ENCODE peak calls at places on chromosomes 12 and 14, in eight cellular contexts. One of them, this sample, is unnamed.

GRCh38 chr12:53179694-53180269 is 740 bp upstream of the ZNF740 start:
- DNase-seq in astrocyte of the cerebellum: no peak
- DNase-seq in effector CD4-positive, alpha-beta T cell: no peak
- DNase-seq in fibroblast of the aortic adventitia: no peak
- DNase-seq in left lobe of liver: no peak
- DNase-seq in stimulated activated CD8-positive, alpha-beta memory T cell treated with anti-CD3 and anti-CD28 coated beads, Interleukin-2, amount 100 ng/mL, for 48 hours: no peak
- DNase-seq in cardiac fibroblast: no peak
- DNase-seq in LoVo: no peak
- DNase-seq in this sample: peak

GRCh38 chr14:31122921-31123320 is 84.7 kb downstream of the HECTD1 start:
- DNase-seq in astrocyte of the cerebellum: no peak
- DNase-seq in effector CD4-positive, alpha-beta T cell: no peak
- DNase-seq in fibroblast of the aortic adventitia: no peak
- DNase-seq in left lobe of liver: no peak
- DNase-seq in stimulated activated CD8-positive, alpha-beta memory T cell treated with anti-CD3 and anti-CD28 coated beads, Interleukin-2, amount 100 ng/mL, for 48 hours: no peak
- DNase-seq in cardiac fibroblast: no peak
- DNase-seq in LoVo: no peak
- DNase-seq in this sample: no peak

GRCh38 chr12:107847430-107847829 is 72.9 kb downstream of the ASCL4 start:
- DNase-seq in astrocyte of the cerebellum: no peak
- DNase-seq in effector CD4-positive, alpha-beta T cell: no peak
- DNase-seq in fibroblast of the aortic adventitia: peak
- DNase-seq in left lobe of liver: no peak
- DNase-seq in stimulated activated CD8-positive, alpha-beta memory T cell treated with anti-CD3 and anti-CD28 coated beads, Interleukin-2, amount 100 ng/mL, for 48 hours: no peak
- DNase-seq in cardiac fibroblast: no peak
- DNase-seq in LoVo: no peak
- DNase-seq in this sample: no peak

GRCh38 chr14:104594310-104595046 is 10.1 kb downstream of the TMEM179 start:
- DNase-seq in astrocyte of the cerebellum: no peak
- DNase-seq in effector CD4-positive, alpha-beta T cell: no peak
- DNase-seq in fibroblast of the aortic adventitia: no peak
- DNase-seq in left lobe of liver: no peak
- DNase-seq in stimulated activated CD8-positive, alpha-beta memory T cell treated with anti-CD3 and anti-CD28 coated beads, Interleukin-2, amount 100 ng/mL, for 48 hours: no peak
- DNase-seq in cardiac fibroblast: no peak
- DNase-seq in LoVo: no peak
- DNase-seq in this sample: no peak

GRCh38 chr12:66405395-66405794 is 103.1 kb downstream of the HELB start:
- DNase-seq in astrocyte of the cerebellum: no peak
- DNase-seq in effector CD4-positive, alpha-beta T cell: no peak
- DNase-seq in fibroblast of the aortic adventitia: peak
- DNase-seq in left lobe of liver: no peak
- DNase-seq in stimulated activated CD8-positive, alpha-beta memory T cell treated with anti-CD3 and anti-CD28 coated beads, Interleukin-2, amount 100 ng/mL, for 48 hours: no peak
- DNase-seq in cardiac fibroblast: peak
- DNase-seq in LoVo: no peak
- DNase-seq in this sample: no peak

GRCh38 chr12:122862872-122863701 is 27.8 kb downstream of the HIP1R start:
- DNase-seq in astrocyte of the cerebellum: no peak
- DNase-seq in effector CD4-positive, alpha-beta T cell: no peak
- DNase-seq in fibroblast of the aortic adventitia: no peak
- DNase-seq in left lobe of liver: peak
- DNase-seq in stimulated activated CD8-positive, alpha-beta memory T cell treated with anti-CD3 and anti-CD28 coated beads, Interleukin-2, amount 100 ng/mL, for 48 hours: no peak
- DNase-seq in cardiac fibroblast: no peak
- DNase-seq in LoVo: peak
- DNase-seq in this sample: no peak

GRCh38 chr14:102930138-102930752 is 7.8 kb downstream of the AMN start:
- DNase-seq in astrocyte of the cerebellum: no peak
- DNase-seq in effector CD4-positive, alpha-beta T cell: no peak
- DNase-seq in fibroblast of the aortic adventitia: no peak
- DNase-seq in left lobe of liver: no peak
- DNase-seq in stimulated activated CD8-positive, alpha-beta memory T cell treated with anti-CD3 and anti-CD28 coated beads, Interleukin-2, amount 100 ng/mL, for 48 hours: no peak
- DNase-seq in cardiac fibroblast: no peak
- DNase-seq in LoVo: no peak
- DNase-seq in this sample: no peak

GRCh38 chr12:93802698-93803097 is 125.5 kb downstream of the CRADD start:
- DNase-seq in astrocyte of the cerebellum: no peak
- DNase-seq in effector CD4-positive, alpha-beta T cell: no peak
- DNase-seq in fibroblast of the aortic adventitia: peak
- DNase-seq in left lobe of liver: no peak
- DNase-seq in stimulated activated CD8-positive, alpha-beta memory T cell treated with anti-CD3 and anti-CD28 coated beads, Interleukin-2, amount 100 ng/mL, for 48 hours: no peak
- DNase-seq in cardiac fibroblast: peak
- DNase-seq in LoVo: no peak
- DNase-seq in this sample: no peak

GRCh38 chr12:57027011-57027804 is 10.9 kb upstream of the TAC3 start:
- DNase-seq in astrocyte of the cerebellum: no peak
- DNase-seq in effector CD4-positive, alpha-beta T cell: no peak
- DNase-seq in fibroblast of the aortic adventitia: no peak
- DNase-seq in left lobe of liver: no peak
- DNase-seq in stimulated activated CD8-positive, alpha-beta memory T cell treated with anti-CD3 and anti-CD28 coated beads, Interleukin-2, amount 100 ng/mL, for 48 hours: no peak
- DNase-seq in cardiac fibroblast: no peak
- DNase-seq in LoVo: no peak
- DNase-seq in this sample: no peak

GRCh38 chr14:91129261-91129660 is 15.4 kb downstream of the DGLUCY start:
- DNase-seq in astrocyte of the cerebellum: no peak
- DNase-seq in effector CD4-positive, alpha-beta T cell: no peak
- DNase-seq in fibroblast of the aortic adventitia: no peak
- DNase-seq in left lobe of liver: no peak
- DNase-seq in stimulated activated CD8-positive, alpha-beta memory T cell treated with anti-CD3 and anti-CD28 coated beads, Interleukin-2, amount 100 ng/mL, for 48 hours: no peak
- DNase-seq in cardiac fibroblast: no peak
- DNase-seq in LoVo: no peak
- DNase-seq in this sample: no peak

GRCh38 chr14:90849787-90850444 is 33.7 kb upstream of the TTC7B start:
- DNase-seq in astrocyte of the cerebellum: no peak
- DNase-seq in effector CD4-positive, alpha-beta T cell: no peak
- DNase-seq in fibroblast of the aortic adventitia: no peak
- DNase-seq in left lobe of liver: no peak
- DNase-seq in stimulated activated CD8-positive, alpha-beta memory T cell treated with anti-CD3 and anti-CD28 coated beads, Interleukin-2, amount 100 ng/mL, for 48 hours: no peak
- DNase-seq in cardiac fibroblast: no peak
- DNase-seq in LoVo: no peak
- DNase-seq in this sample: no peak

GRCh38 chr12:29741342-29742241 is 42.1 kb downstream of the TMTC1 start:
- DNase-seq in astrocyte of the cerebellum: peak
- DNase-seq in effector CD4-positive, alpha-beta T cell: no peak
- DNase-seq in fibroblast of the aortic adventitia: peak
- DNase-seq in left lobe of liver: no peak
- DNase-seq in stimulated activated CD8-positive, alpha-beta memory T cell treated with anti-CD3 and anti-CD28 coated beads, Interleukin-2, amount 100 ng/mL, for 48 hours: no peak
- DNase-seq in cardiac fibroblast: peak
- DNase-seq in LoVo: no peak
- DNase-seq in this sample: no peak

GRCh38 chr12:46371718-46372130 is 849 bp downstream of the SLC38A2 start:
- DNase-seq in astrocyte of the cerebellum: no peak
- DNase-seq in effector CD4-positive, alpha-beta T cell: peak
- DNase-seq in fibroblast of the aortic adventitia: peak
- DNase-seq in left lobe of liver: peak
- DNase-seq in stimulated activated CD8-positive, alpha-beta memory T cell treated with anti-CD3 and anti-CD28 coated beads, Interleukin-2, amount 100 ng/mL, for 48 hours: peak
- DNase-seq in cardiac fibroblast: peak
- DNase-seq in LoVo: peak
- DNase-seq in this sample: peak

This sample was measured in ovary.